ENCODE peak calls at places on chromosomes 4 and X, in ten cellular contexts. One of them, this sample, is unnamed.
A peak's percentile ranks its signal among the peaks of the same experiment; 100 is the strongest.

GRCh38 chr4:807792-808191 is 18.1 kb downstream of the CPLX1 start:
- DNase-seq in NCI-H146: no peak
- DNase-seq in ELR: no peak
- DNase-seq in AG08396: no peak
- DNase-seq in stromal cell of bone marrow: no peak
- DNase-seq in AG10803: no peak
- DNase-seq in effector CD4-positive, alpha-beta T cell: no peak
- DNase-seq in iris pigment epithelial cell: no peak
- DNase-seq in GM03348: no peak
- DNase-seq in cardiac septum: no peak
- DNase-seq in this sample: no peak

GRCh38 chr4:156242390-156242789 is 288.7 kb upstream of the CTSO start:
- DNase-seq in NCI-H146: peak; percentile 34
- DNase-seq in ELR: no peak
- DNase-seq in AG08396: no peak
- DNase-seq in stromal cell of bone marrow: no peak
- DNase-seq in AG10803: no peak
- DNase-seq in effector CD4-positive, alpha-beta T cell: no peak
- DNase-seq in iris pigment epithelial cell: no peak
- DNase-seq in GM03348: no peak
- DNase-seq in cardiac septum: no peak
- DNase-seq in this sample: no peak

GRCh38 chr4:7458066-7458425 is 23.3 kb upstream of the PSAPL1 start:
- DNase-seq in NCI-H146: no peak
- DNase-seq in ELR: no peak
- DNase-seq in AG08396: no peak
- DNase-seq in stromal cell of bone marrow: no peak
- DNase-seq in AG10803: no peak
- DNase-seq in effector CD4-positive, alpha-beta T cell: no peak
- DNase-seq in iris pigment epithelial cell: no peak
- DNase-seq in GM03348: no peak
- DNase-seq in cardiac septum: no peak
- DNase-seq in this sample: no peak

GRCh38 chr4:53055716-53056413 is 193.7 kb downstream of the RASL11B start:
- DNase-seq in NCI-H146: peak; percentile 48
- DNase-seq in ELR: no peak
- DNase-seq in AG08396: no peak
- DNase-seq in stromal cell of bone marrow: peak; percentile 3
- DNase-seq in AG10803: no peak
- DNase-seq in effector CD4-positive, alpha-beta T cell: no peak
- DNase-seq in iris pigment epithelial cell: no peak
- DNase-seq in GM03348: no peak
- DNase-seq in cardiac septum: no peak
- DNase-seq in this sample: peak; percentile 42

GRCh38 chr4:172083236-172083635 is 270.0 kb downstream of the GALNTL6 start:
- DNase-seq in NCI-H146: no peak
- DNase-seq in ELR: no peak
- DNase-seq in AG08396: no peak
- DNase-seq in stromal cell of bone marrow: no peak
- DNase-seq in AG10803: no peak
- DNase-seq in effector CD4-positive, alpha-beta T cell: no peak
- DNase-seq in iris pigment epithelial cell: no peak
- DNase-seq in GM03348: no peak
- DNase-seq in cardiac septum: no peak
- DNase-seq in this sample: no peak

GRCh38 chr4:186188107-186188506 is 3.3 kb upstream of the CYP4V2 start:
- DNase-seq in NCI-H146: no peak
- DNase-seq in ELR: no peak
- DNase-seq in AG08396: no peak
- DNase-seq in stromal cell of bone marrow: no peak
- DNase-seq in AG10803: no peak
- DNase-seq in effector CD4-positive, alpha-beta T cell: no peak
- DNase-seq in iris pigment epithelial cell: no peak
- DNase-seq in GM03348: no peak
- DNase-seq in cardiac septum: no peak
- DNase-seq in this sample: no peak

GRCh38 chr4:128322986-128323385 is 35.4 kb upstream of the PGRMC2 start:
- DNase-seq in NCI-H146: no peak
- DNase-seq in ELR: peak; percentile 95
- DNase-seq in AG08396: peak; percentile 27
- DNase-seq in stromal cell of bone marrow: no peak
- DNase-seq in AG10803: peak; percentile 92
- DNase-seq in effector CD4-positive, alpha-beta T cell: no peak
- DNase-seq in iris pigment epithelial cell: peak; percentile 95
- DNase-seq in GM03348: peak; percentile 79
- DNase-seq in cardiac septum: no peak
- DNase-seq in this sample: no peak

GRCh38 chr4:148044889-148045352 is 313.0 kb downstream of the ARHGAP10 start:
- DNase-seq in NCI-H146: no peak
- DNase-seq in ELR: no peak
- DNase-seq in AG08396: no peak
- DNase-seq in stromal cell of bone marrow: no peak
- DNase-seq in AG10803: no peak
- DNase-seq in effector CD4-positive, alpha-beta T cell: no peak
- DNase-seq in iris pigment epithelial cell: peak; percentile 31
- DNase-seq in GM03348: no peak
- DNase-seq in cardiac septum: no peak
- DNase-seq in this sample: peak; percentile 34

GRCh38 chr4:123578276-123579014 is 181.8 kb downstream of the SPRY1 start:
- DNase-seq in NCI-H146: no peak
- DNase-seq in ELR: no peak
- DNase-seq in AG08396: no peak
- DNase-seq in stromal cell of bone marrow: no peak
- DNase-seq in AG10803: peak; percentile 6
- DNase-seq in effector CD4-positive, alpha-beta T cell: no peak
- DNase-seq in iris pigment epithelial cell: no peak
- DNase-seq in GM03348: no peak
- DNase-seq in cardiac septum: no peak
- DNase-seq in this sample: no peak

GRCh38 chr4:73944061-73944875 is 37.6 kb downstream of the PF4 start:
- DNase-seq in NCI-H146: no peak
- DNase-seq in ELR: peak; percentile 33
- DNase-seq in AG08396: peak; percentile 18
- DNase-seq in stromal cell of bone marrow: no peak
- DNase-seq in AG10803: peak; percentile 6
- DNase-seq in effector CD4-positive, alpha-beta T cell: no peak
- DNase-seq in iris pigment epithelial cell: peak; percentile 22
- DNase-seq in GM03348: peak; percentile 45
- DNase-seq in cardiac septum: no peak
- DNase-seq in this sample: no peak

GRCh38 chr4:124641715-124642380 is 70.7 kb downstream of the ANKRD50 start:
- DNase-seq in NCI-H146: no peak
- DNase-seq in ELR: peak; percentile 96
- DNase-seq in AG08396: peak; percentile 27
- DNase-seq in stromal cell of bone marrow: peak; percentile 72
- DNase-seq in AG10803: peak; percentile 77
- DNase-seq in effector CD4-positive, alpha-beta T cell: no peak
- DNase-seq in iris pigment epithelial cell: peak; percentile 97
- DNase-seq in GM03348: peak; percentile 9
- DNase-seq in cardiac septum: no peak
- DNase-seq in this sample: no peak

GRCh38 chrX:149010026-149010898 is 494.8 kb downstream of the IDS start:
- DNase-seq in NCI-H146: peak; percentile 16
- DNase-seq in ELR: no peak
- DNase-seq in AG08396: no peak
- DNase-seq in stromal cell of bone marrow: no peak
- DNase-seq in AG10803: no peak
- DNase-seq in effector CD4-positive, alpha-beta T cell: no peak
- DNase-seq in iris pigment epithelial cell: no peak
- DNase-seq in GM03348: no peak
- DNase-seq in cardiac septum: no peak
- DNase-seq in this sample: no peak

GRCh38 chr4:83267121-83267834 is 17.3 kb downstream of the COQ2 start:
- DNase-seq in NCI-H146: no peak
- DNase-seq in ELR: peak; percentile 34
- DNase-seq in AG08396: no peak
- DNase-seq in stromal cell of bone marrow: peak; percentile 92
- DNase-seq in AG10803: peak; percentile 26
- DNase-seq in effector CD4-positive, alpha-beta T cell: no peak
- DNase-seq in iris pigment epithelial cell: peak; percentile 99
- DNase-seq in GM03348: no peak
- DNase-seq in cardiac septum: no peak
- DNase-seq in this sample: no peak

GRCh38 chr4:15034071-15034764 is 31.9 kb downstream of the CPEB2 start:
- DNase-seq in NCI-H146: no peak
- DNase-seq in ELR: peak; percentile 93
- DNase-seq in AG08396: no peak
- DNase-seq in stromal cell of bone marrow: no peak
- DNase-seq in AG10803: peak; percentile 42
- DNase-seq in effector CD4-positive, alpha-beta T cell: no peak
- DNase-seq in iris pigment epithelial cell: peak; percentile 90
- DNase-seq in GM03348: peak; percentile 8
- DNase-seq in cardiac septum: no peak
- DNase-seq in this sample: no peak

GRCh38 chr4:132108784-132109183 is 1040.3 kb upstream of the PCDH10 start:
- DNase-seq in NCI-H146: no peak
- DNase-seq in ELR: peak; percentile 50
- DNase-seq in AG08396: peak; percentile 16
- DNase-seq in stromal cell of bone marrow: no peak
- DNase-seq in AG10803: peak; percentile 17
- DNase-seq in effector CD4-positive, alpha-beta T cell: no peak
- DNase-seq in iris pigment epithelial cell: peak; percentile 68
- DNase-seq in GM03348: no peak
- DNase-seq in cardiac septum: no peak
- DNase-seq in this sample: no peak

GRCh38 chr4:173411106-173411703 is 12.3 kb upstream of the SCRG1 start:
- DNase-seq in NCI-H146: no peak
- DNase-seq in ELR: no peak
- DNase-seq in AG08396: no peak
- DNase-seq in stromal cell of bone marrow: no peak
- DNase-seq in AG10803: no peak
- DNase-seq in effector CD4-positive, alpha-beta T cell: no peak
- DNase-seq in iris pigment epithelial cell: peak; percentile 70
- DNase-seq in GM03348: no peak
- DNase-seq in cardiac septum: no peak
- DNase-seq in this sample: no peak

GRCh38 chr4:26751838-26752237 is 108.8 kb upstream of the STIM2 start:
- DNase-seq in NCI-H146: no peak
- DNase-seq in ELR: no peak
- DNase-seq in AG08396: no peak
- DNase-seq in stromal cell of bone marrow: no peak
- DNase-seq in AG10803: no peak
- DNase-seq in effector CD4-positive, alpha-beta T cell: no peak
- DNase-seq in iris pigment epithelial cell: no peak
- DNase-seq in GM03348: no peak
- DNase-seq in cardiac septum: no peak
- DNase-seq in this sample: no peak

GRCh38 chr4:110085131-110085530 is 113.3 kb downstream of the ELOVL6 start:
- DNase-seq in NCI-H146: no peak
- DNase-seq in ELR: no peak
- DNase-seq in AG08396: no peak
- DNase-seq in stromal cell of bone marrow: no peak
- DNase-seq in AG10803: no peak
- DNase-seq in effector CD4-positive, alpha-beta T cell: no peak
- DNase-seq in iris pigment epithelial cell: peak; percentile 52
- DNase-seq in GM03348: no peak
- DNase-seq in cardiac septum: no peak
- DNase-seq in this sample: peak; percentile 13

GRCh38 chr4:169621754-169622481 is 1.5 kb downstream of the CLCN3 start:
- DNase-seq in NCI-H146: peak; percentile 11
- DNase-seq in ELR: peak; percentile 85
- DNase-seq in AG08396: peak; percentile 46
- DNase-seq in stromal cell of bone marrow: no peak
- DNase-seq in AG10803: peak; percentile 67
- DNase-seq in effector CD4-positive, alpha-beta T cell: peak; percentile 30
- DNase-seq in iris pigment epithelial cell: peak; percentile 93
- DNase-seq in GM03348: no peak
- DNase-seq in cardiac septum: no peak
- DNase-seq in this sample: peak; percentile 21

GRCh38 chr4:30767147-30767546 is 47.0 kb downstream of the PCDH7 start:
- DNase-seq in NCI-H146: no peak
- DNase-seq in ELR: no peak
- DNase-seq in AG08396: no peak
- DNase-seq in stromal cell of bone marrow: no peak
- DNase-seq in AG10803: no peak
- DNase-seq in effector CD4-positive, alpha-beta T cell: no peak
- DNase-seq in iris pigment epithelial cell: no peak
- DNase-seq in GM03348: no peak
- DNase-seq in cardiac septum: no peak
- DNase-seq in this sample: no peak

GRCh38 chr4:185346975-185347601 is 48.6 kb downstream of the LRP2BP start:
- DNase-seq in NCI-H146: no peak
- DNase-seq in ELR: peak; percentile 62
- DNase-seq in AG08396: peak; percentile 49
- DNase-seq in stromal cell of bone marrow: no peak
- DNase-seq in AG10803: no peak
- DNase-seq in effector CD4-positive, alpha-beta T cell: no peak
- DNase-seq in iris pigment epithelial cell: peak; percentile 87
- DNase-seq in GM03348: no peak
- DNase-seq in cardiac septum: no peak
- DNase-seq in this sample: no peak

GRCh38 chr4:24690436-24690835 is 104.9 kb upstream of the SOD3 start:
- DNase-seq in NCI-H146: no peak
- DNase-seq in ELR: no peak
- DNase-seq in AG08396: peak; percentile 22
- DNase-seq in stromal cell of bone marrow: peak; percentile 54
- DNase-seq in AG10803: peak; percentile 72
- DNase-seq in effector CD4-positive, alpha-beta T cell: no peak
- DNase-seq in iris pigment epithelial cell: peak; percentile 12
- DNase-seq in GM03348: peak; percentile 47
- DNase-seq in cardiac septum: no peak
- DNase-seq in this sample: no peak

GRCh38 chr4:74794341-74794801 is at the start of gene BTC:
- DNase-seq in NCI-H146: peak; percentile 33
- DNase-seq in ELR: peak; percentile 37
- DNase-seq in AG08396: peak; percentile 39
- DNase-seq in stromal cell of bone marrow: no peak
- DNase-seq in AG10803: no peak
- DNase-seq in effector CD4-positive, alpha-beta T cell: no peak
- DNase-seq in iris pigment epithelial cell: peak; percentile 3
- DNase-seq in GM03348: peak; percentile 39
- DNase-seq in cardiac septum: peak; percentile 74
- DNase-seq in this sample: peak; percentile 81

GRCh38 chr4:42965326-42965725 is 72.8 kb downstream of the GRXCR1 start:
- DNase-seq in NCI-H146: no peak
- DNase-seq in ELR: peak; percentile 0
- DNase-seq in AG08396: no peak
- DNase-seq in stromal cell of bone marrow: no peak
- DNase-seq in AG10803: no peak
- DNase-seq in effector CD4-positive, alpha-beta T cell: no peak
- DNase-seq in iris pigment epithelial cell: no peak
- DNase-seq in GM03348: no peak
- DNase-seq in cardiac septum: no peak
- DNase-seq in this sample: no peak

GRCh38 chr4:8100696-8101095 is 57.9 kb downstream of the ABLIM2 start:
- DNase-seq in NCI-H146: no peak
- DNase-seq in ELR: no peak
- DNase-seq in AG08396: no peak
- DNase-seq in stromal cell of bone marrow: no peak
- DNase-seq in AG10803: peak; percentile 45
- DNase-seq in effector CD4-positive, alpha-beta T cell: no peak
- DNase-seq in iris pigment epithelial cell: no peak
- DNase-seq in GM03348: no peak
- DNase-seq in cardiac septum: no peak
- DNase-seq in this sample: no peak

GRCh38 chrX:124005220-124005619 is 43.7 kb downstream of the STAG2 start:
- DNase-seq in NCI-H146: no peak
- DNase-seq in ELR: no peak
- DNase-seq in AG08396: no peak
- DNase-seq in stromal cell of bone marrow: no peak
- DNase-seq in AG10803: no peak
- DNase-seq in effector CD4-positive, alpha-beta T cell: no peak
- DNase-seq in iris pigment epithelial cell: no peak
- DNase-seq in GM03348: no peak
- DNase-seq in cardiac septum: no peak
- DNase-seq in this sample: no peak

GRCh38 chrX:152907084-152907651 is 9.3 kb downstream of the ZNF185 start:
- DNase-seq in NCI-H146: peak; percentile 57
- DNase-seq in ELR: peak; percentile 86
- DNase-seq in AG08396: peak; percentile 50
- DNase-seq in stromal cell of bone marrow: no peak
- DNase-seq in AG10803: peak; percentile 23
- DNase-seq in effector CD4-positive, alpha-beta T cell: no peak
- DNase-seq in iris pigment epithelial cell: peak; percentile 72
- DNase-seq in GM03348: no peak
- DNase-seq in cardiac septum: no peak
- DNase-seq in this sample: no peak

GRCh38 chr4:138078264-138078663 is 163.9 kb downstream of the SLC7A11 start:
- DNase-seq in NCI-H146: no peak
- DNase-seq in ELR: peak; percentile 2
- DNase-seq in AG08396: no peak
- DNase-seq in stromal cell of bone marrow: no peak
- DNase-seq in AG10803: no peak
- DNase-seq in effector CD4-positive, alpha-beta T cell: no peak
- DNase-seq in iris pigment epithelial cell: peak; percentile 6
- DNase-seq in GM03348: no peak
- DNase-seq in cardiac septum: no peak
- DNase-seq in this sample: no peak

This sample was measured in HuH-7.